ENCODE peak calls at places on chromosomes 4 and X, in eight cellular contexts. One of them, this sample, is unnamed.

GRCh38 chr4:88811904-88812303 is 114.3 kb upstream of the NAP1L5 start:
- DNase-seq in G401: no peak
- DNase-seq in activated gamma-delta T cell treated with anti-CD3 and anti-CD28 coated beads, Interleukin-2, amount 50 U/mL, for 16 hours: no peak
- DNase-seq in A549: no peak
- DNase-seq in glutamatergic neuron: no peak
- DNase-seq in pancreas: no peak
- DNase-seq in endothelial cell: no peak
- DNase-seq in NCI-H460: no peak
- DNase-seq in this sample: no peak

GRCh38 chrX:125202486-125203378 is 116.9 kb upstream of the TEX13C start:
- DNase-seq in G401: peak; percentile 54
- DNase-seq in activated gamma-delta T cell treated with anti-CD3 and anti-CD28 coated beads, Interleukin-2, amount 50 U/mL, for 16 hours: no peak
- DNase-seq in A549: no peak
- DNase-seq in glutamatergic neuron: no peak
- DNase-seq in pancreas: no peak
- DNase-seq in endothelial cell: peak; percentile 3
- DNase-seq in NCI-H460: no peak
- DNase-seq in this sample: no peak

GRCh38 chrX:36898301-36898700 is 109.9 kb upstream of the FAM47C start:
- DNase-seq in G401: no peak
- DNase-seq in activated gamma-delta T cell treated with anti-CD3 and anti-CD28 coated beads, Interleukin-2, amount 50 U/mL, for 16 hours: no peak
- DNase-seq in A549: peak; percentile 10
- DNase-seq in glutamatergic neuron: no peak
- DNase-seq in pancreas: no peak
- DNase-seq in endothelial cell: no peak
- DNase-seq in NCI-H460: no peak
- DNase-seq in this sample: no peak

GRCh38 chrX:107677909-107678308 is 49.6 kb downstream of the PRPS1 start:
- DNase-seq in G401: no peak
- DNase-seq in activated gamma-delta T cell treated with anti-CD3 and anti-CD28 coated beads, Interleukin-2, amount 50 U/mL, for 16 hours: no peak
- DNase-seq in A549: no peak
- DNase-seq in glutamatergic neuron: no peak
- DNase-seq in pancreas: no peak
- DNase-seq in endothelial cell: no peak
- DNase-seq in NCI-H460: no peak
- DNase-seq in this sample: no peak

GRCh38 chrX:154918060-154918483 is 31.9 kb downstream of the F8A1 start:
- DNase-seq in G401: peak; percentile 81
- DNase-seq in activated gamma-delta T cell treated with anti-CD3 and anti-CD28 coated beads, Interleukin-2, amount 50 U/mL, for 16 hours: no peak
- DNase-seq in A549: peak; percentile 74
- DNase-seq in glutamatergic neuron: peak; percentile 19
- DNase-seq in pancreas: peak; percentile 34
- DNase-seq in endothelial cell: peak; percentile 28
- DNase-seq in NCI-H460: peak; percentile 58
- DNase-seq in this sample: peak; percentile 43

GRCh38 chr4:74364649-74365491 is at the start of gene EREG:
- DNase-seq in G401: no peak
- DNase-seq in activated gamma-delta T cell treated with anti-CD3 and anti-CD28 coated beads, Interleukin-2, amount 50 U/mL, for 16 hours: no peak
- DNase-seq in A549: peak; percentile 88
- DNase-seq in glutamatergic neuron: peak; percentile 81
- DNase-seq in pancreas: no peak
- DNase-seq in endothelial cell: peak; percentile 54
- DNase-seq in NCI-H460: no peak
- DNase-seq in this sample: no peak

GRCh38 chr4:120005527-120005926 is 61.1 kb downstream of the MAD2L1 start:
- DNase-seq in G401: no peak
- DNase-seq in activated gamma-delta T cell treated with anti-CD3 and anti-CD28 coated beads, Interleukin-2, amount 50 U/mL, for 16 hours: no peak
- DNase-seq in A549: no peak
- DNase-seq in glutamatergic neuron: no peak
- DNase-seq in pancreas: no peak
- DNase-seq in endothelial cell: no peak
- DNase-seq in NCI-H460: no peak
- DNase-seq in this sample: no peak

GRCh38 chrX:130264573-130264972 is 4.1 kb downstream of the ZNF280C start:
- DNase-seq in G401: no peak
- DNase-seq in activated gamma-delta T cell treated with anti-CD3 and anti-CD28 coated beads, Interleukin-2, amount 50 U/mL, for 16 hours: no peak
- DNase-seq in A549: peak; percentile 1
- DNase-seq in glutamatergic neuron: no peak
- DNase-seq in pancreas: no peak
- DNase-seq in endothelial cell: no peak
- DNase-seq in NCI-H460: no peak
- DNase-seq in this sample: no peak

GRCh38 chr4:88008624-88009235 is 1.3 kb downstream of the PKD2 start:
- DNase-seq in G401: peak; percentile 37
- DNase-seq in activated gamma-delta T cell treated with anti-CD3 and anti-CD28 coated beads, Interleukin-2, amount 50 U/mL, for 16 hours: no peak
- DNase-seq in A549: peak; percentile 4
- DNase-seq in glutamatergic neuron: no peak
- DNase-seq in pancreas: no peak
- DNase-seq in endothelial cell: no peak
- DNase-seq in NCI-H460: no peak
- DNase-seq in this sample: no peak